ENCODE peak calls at places on chromosomes 11 and 22, in eight cellular contexts. Q is HepG2, O is right lobe of liver, T is uterus, M is lower leg skin, I is transverse colon, H is A549, X is K562. V is an unnamed sample.

GRCh38 chr22:19065298-19065859 is 56.8 kb downstream of the DGCR2 start:
- DNase-seq in I (no peak), O (no peak), T (no peak), M (no peak), X (no peak), Q (no peak), H (no peak), V (peak)

GRCh38 chr11:128180446-128181089 is 406.8 kb downstream of the ETS1 start:
- DNase-seq in O (no peak), Q (no peak), X (no peak), T (no peak), M (no peak), I (no peak), H (peak), V (no peak)

GRCh38 chr11:129637473-129637872 is 178.2 kb upstream of the TMEM45B start:
- DNase-seq in I (no peak), M (no peak), T (no peak), O (no peak), Q (no peak), H (peak), X (no peak), V (no peak)

GRCh38 chr11:82315093-82315492 is 418.6 kb downstream of the FAM181B start:
- DNase-seq in M (no peak), Q (peak), H (peak), O (no peak), X (no peak), T (peak), I (peak), V (no peak)

GRCh38 chr11:40290031-40290650 is 1169.3 kb downstream of the LRRC4C start:
- DNase-seq in X (no peak), Q (no peak), O (no peak), I (no peak), T (no peak), M (no peak), H (no peak), V (no peak)

GRCh38 chr22:27639180-27640086 is 162.1 kb downstream of the MN1 start:
- DNase-seq in M (no peak), I (no peak), X (no peak), O (no peak), Q (no peak), H (no peak), T (no peak), V (no peak)

GRCh38 chr11:66100272-66101037 is 30.4 kb downstream of the PACS1 start:
- DNase-seq in X (no peak), O (peak), H (peak), Q (no peak), T (peak), M (peak), I (peak), V (peak)

GRCh38 chr11:58637367-58637766 is 14.9 kb downstream of the CNTF start:
- DNase-seq in O (no peak), I (no peak), X (no peak), Q (no peak), H (no peak), T (no peak), M (no peak), V (no peak)

GRCh38 chr11:125987066-125987641 is 41.3 kb downstream of the VSIG10L2 start:
- DNase-seq in X (no peak), T (no peak), Q (peak), I (no peak), H (no peak), M (no peak), O (no peak), V (no peak)

GRCh38 chr11:76918941-76919386 is 58.2 kb downstream of the ACER3 start:
- DNase-seq in M (no peak), X (peak), T (no peak), O (no peak), Q (peak), H (peak), I (peak), V (no peak)

GRCh38 chr11:94669032-94669431 is 99.1 kb upstream of the AMOTL1 start:
- DNase-seq in I (no peak), O (no peak), X (no peak), Q (no peak), M (no peak), T (no peak), H (no peak), V (no peak)

GRCh38 chr11:94665116-94665659 is 98.0 kb downstream of the PIWIL4 start:
- DNase-seq in O (no peak), T (no peak), H (no peak), I (no peak), X (no peak), M (no peak), Q (no peak), V (no peak)

GRCh38 chr11:94668240-94668793 is 99.8 kb upstream of the AMOTL1 start:
- DNase-seq in Q (no peak), T (no peak), X (no peak), O (no peak), M (no peak), H (no peak), I (no peak), V (no peak)

GRCh38 chr11:94664336-94664735 is 97.2 kb downstream of the PIWIL4 start:
- DNase-seq in I (no peak), Q (no peak), T (no peak), O (no peak), X (no peak), H (peak), M (no peak), V (no peak)

GRCh38 chr11:94666792-94667721 is 99.9 kb downstream of the PIWIL4 start:
- DNase-seq in I (no peak), M (no peak), H (no peak), X (no peak), T (no peak), Q (no peak), O (no peak), V (no peak)
- TF ChIP-seq POLR2A in I (no peak), M (no peak), H (no peak), X (no peak), T (no peak), Q (no peak), O (no peak), V (no peak)

DNA sequence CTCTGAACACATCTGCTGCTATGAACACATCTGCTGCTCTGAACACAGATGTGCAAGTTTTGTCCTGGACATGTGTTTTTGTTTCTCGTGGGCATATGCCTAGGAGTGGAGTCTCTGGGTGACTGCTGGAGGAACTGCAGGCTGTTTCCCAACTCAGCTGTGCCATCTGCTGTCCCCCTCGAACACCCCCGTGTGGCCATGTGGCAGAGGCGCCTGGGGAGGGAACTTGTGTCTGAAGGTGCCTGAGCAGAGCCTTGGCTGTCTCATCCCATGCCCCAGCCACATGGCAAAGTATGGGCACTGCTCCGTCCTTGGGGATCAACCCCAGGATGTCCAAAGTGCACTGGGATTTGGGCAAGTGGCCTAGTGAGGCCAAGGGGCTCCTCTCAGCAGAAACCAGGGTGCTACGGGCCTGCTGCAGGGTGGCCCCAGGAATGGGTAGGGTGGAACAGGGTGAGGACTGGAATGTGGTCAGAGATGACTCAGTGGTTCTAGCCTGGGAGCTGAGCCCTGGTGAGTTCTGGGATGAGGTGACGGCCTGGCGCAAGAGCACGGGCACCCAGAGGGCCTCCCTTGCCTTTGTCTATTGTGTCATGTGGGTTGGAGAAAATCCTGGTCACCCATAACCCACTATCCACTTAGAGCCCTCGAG is 14.7 kb downstream of the GATD1 start:
- DNase-seq in O (peak), T (no peak), Q (no peak), H (peak), I (peak), M (no peak), X (peak), V (peak)
- TF ChIP-seq POLR2A in O (no peak), T (no peak), Q (no peak), H (no peak), I (peak), M (no peak), X (peak), V (no peak)

GRCh38 chr22:20551805-20552449 is 44.5 kb downstream of the MED15 start:
- DNase-seq in M (no peak), I (no peak), O (no peak), X (no peak), H (no peak), Q (peak), T (peak), V (peak)
- TF ChIP-seq POLR2A in M (no peak), I (no peak), O (no peak), X (no peak), H (no peak), Q (no peak), T (no peak), V (no peak)

GRCh38 chr22:50342651-50343540 is at the start of gene PPP6R2:
- DNase-seq in X (peak), H (peak), M (peak), O (peak), T (peak), Q (peak), I (peak), V (peak)
- TF ChIP-seq POLR2A in X (peak), H (no peak), M (no peak), O (peak), T (peak), Q (peak), I (no peak), V (peak)

GRCh38 chr22:24140357-24140756 is 40.9 kb upstream of the SUSD2 start:
- DNase-seq in T (peak), Q (no peak), X (no peak), H (no peak), M (no peak), O (no peak), I (no peak), V (no peak)

GRCh38 chr22:24134090-24134846 is 47.0 kb upstream of the SUSD2 start:
- DNase-seq in M (no peak), Q (no peak), I (peak), T (no peak), X (no peak), O (no peak), H (no peak), V (no peak)

GRCh38 chr22:24138649-24139420 is 42.5 kb upstream of the SUSD2 start:
- DNase-seq in X (no peak), M (no peak), I (no peak), T (no peak), H (no peak), Q (no peak), O (no peak), V (no peak)

GRCh38 chr22:24141586-24141985 is 39.7 kb upstream of the SUSD2 start:
- DNase-seq in I (peak), M (no peak), H (no peak), T (no peak), O (no peak), Q (no peak), X (no peak), V (no peak)

GRCh38 chr22:24137595-24137994 is 43.7 kb upstream of the SUSD2 start:
- DNase-seq in T (no peak), O (no peak), H (no peak), I (no peak), Q (no peak), M (no peak), X (no peak), V (no peak)
- TF ChIP-seq POLR2A in T (no peak), O (no peak), H (no peak), I (no peak), Q (no peak), M (no peak), X (no peak), V (no peak)

DNA sequence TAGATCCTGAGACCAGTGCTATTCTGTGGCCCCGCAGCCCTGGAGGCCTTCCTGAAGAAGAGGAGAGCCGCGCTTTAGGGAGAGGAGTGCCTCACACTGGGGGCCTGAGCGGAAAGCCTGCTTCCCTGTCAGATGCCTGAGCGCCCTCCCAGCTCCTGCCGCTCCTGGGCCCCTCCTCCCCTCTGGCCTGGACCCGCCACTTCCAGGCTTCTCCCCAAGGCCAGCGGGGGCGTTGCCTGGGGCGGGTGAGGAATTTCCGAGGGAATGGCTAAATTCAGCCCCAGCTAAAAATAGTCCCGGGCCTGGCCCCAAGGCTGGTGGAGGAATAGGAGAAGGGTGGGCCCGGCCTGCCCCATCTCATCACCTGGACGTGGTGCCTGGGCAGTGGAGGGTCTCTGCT is 15.4 kb downstream of the ARHGEF17 start:
- DNase-seq in I (peak), X (peak), O (peak), H (no peak), Q (peak), M (peak), T (peak), V (peak)
- TF ChIP-seq POLR2A in I (no peak), X (no peak), O (no peak), H (no peak), Q (no peak), M (no peak), T (peak), V (no peak)

GRCh38 chr22:46072981-46073682 is 77.2 kb upstream of the PPARA start:
- DNase-seq in X (no peak), T (no peak), O (peak), M (no peak), Q (no peak), I (peak), H (no peak), V (no peak)

GRCh38 chr22:46072030-46072881 is 78.1 kb upstream of the PPARA start:
- DNase-seq in Q (no peak), M (no peak), H (no peak), O (peak), T (peak), X (no peak), I (peak), V (peak)

GRCh38 chr22:46075764-46076531 is 74.4 kb upstream of the PPARA start:
- DNase-seq in I (peak), T (peak), Q (no peak), X (no peak), O (peak), H (no peak), M (no peak), V (peak)

GRCh38 chr22:46074771-46075551 is 75.4 kb upstream of the PPARA start:
- DNase-seq in M (no peak), X (no peak), Q (no peak), T (peak), I (peak), H (no peak), O (peak), V (peak)

DNA sequence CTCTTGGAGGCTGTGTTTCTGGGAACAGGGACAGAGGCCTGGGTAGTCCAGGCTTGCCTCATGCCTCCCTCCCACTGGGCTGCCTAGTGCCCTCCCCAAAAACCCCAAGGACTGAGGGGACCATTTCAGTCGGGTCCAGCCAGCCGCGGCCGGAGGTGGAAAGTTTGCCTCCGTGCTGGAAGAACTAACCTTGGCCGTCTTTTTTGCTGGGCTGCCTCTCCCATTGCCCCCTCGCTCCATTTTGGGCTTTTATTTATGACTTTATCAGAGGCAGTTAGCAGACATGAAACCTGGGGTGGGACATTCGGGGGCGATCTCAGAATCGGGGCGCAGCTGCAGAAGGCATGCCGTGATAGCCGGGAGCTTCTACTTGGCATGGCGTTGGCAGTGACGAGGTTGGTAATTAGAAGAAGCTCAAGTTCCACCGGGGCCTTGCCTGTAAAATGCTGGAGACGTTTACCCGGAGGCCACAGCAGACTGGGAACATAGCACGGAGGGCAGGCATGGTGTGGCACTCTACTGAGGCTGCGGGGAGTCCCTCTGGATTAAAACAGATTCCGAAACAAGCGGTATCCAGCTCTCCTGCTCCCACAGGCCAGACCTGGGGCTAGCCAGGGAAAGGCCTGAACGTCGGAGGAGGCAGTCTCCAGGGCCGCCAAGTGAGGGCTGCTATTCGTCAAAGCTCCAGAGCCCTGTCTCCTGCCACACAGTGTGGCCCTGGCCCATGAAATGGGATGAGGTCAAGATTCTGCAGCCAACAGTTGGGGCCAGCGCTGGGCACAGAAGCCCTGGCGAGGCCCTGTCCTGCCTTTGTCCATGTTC is 76.4 kb upstream of the PPARA start:
- DNase-seq in O (peak), M (no peak), Q (no peak), T (peak), I (peak), X (no peak), H (no peak), V (peak)
- TF ChIP-seq POLR2A in O (no peak), M (no peak), Q (no peak), T (peak), I (peak), X (no peak), H (no peak), V (no peak)

GRCh38 chr11:2891901-2892214 is 6.3 kb upstream of the CDKN1C start:
- DNase-seq in Q (peak), I (no peak), O (peak), H (no peak), M (no peak), X (no peak), T (peak), V (no peak)

GRCh38 chr11:2893021-2893528 is 7.5 kb upstream of the CDKN1C start:
- DNase-seq in H (no peak), X (no peak), Q (no peak), M (no peak), T (no peak), O (no peak), I (no peak), V (no peak)

GRCh38 chr11:2893935-2894334 is 8.4 kb upstream of the CDKN1C start:
- DNase-seq in Q (no peak), X (no peak), H (no peak), O (no peak), T (no peak), M (no peak), I (no peak), V (no peak)

GRCh38 chr11:2891291-2891690 is 5.7 kb upstream of the CDKN1C start:
- DNase-seq in T (no peak), X (peak), H (no peak), I (no peak), Q (no peak), O (no peak), M (no peak), V (no peak)

DNA sequence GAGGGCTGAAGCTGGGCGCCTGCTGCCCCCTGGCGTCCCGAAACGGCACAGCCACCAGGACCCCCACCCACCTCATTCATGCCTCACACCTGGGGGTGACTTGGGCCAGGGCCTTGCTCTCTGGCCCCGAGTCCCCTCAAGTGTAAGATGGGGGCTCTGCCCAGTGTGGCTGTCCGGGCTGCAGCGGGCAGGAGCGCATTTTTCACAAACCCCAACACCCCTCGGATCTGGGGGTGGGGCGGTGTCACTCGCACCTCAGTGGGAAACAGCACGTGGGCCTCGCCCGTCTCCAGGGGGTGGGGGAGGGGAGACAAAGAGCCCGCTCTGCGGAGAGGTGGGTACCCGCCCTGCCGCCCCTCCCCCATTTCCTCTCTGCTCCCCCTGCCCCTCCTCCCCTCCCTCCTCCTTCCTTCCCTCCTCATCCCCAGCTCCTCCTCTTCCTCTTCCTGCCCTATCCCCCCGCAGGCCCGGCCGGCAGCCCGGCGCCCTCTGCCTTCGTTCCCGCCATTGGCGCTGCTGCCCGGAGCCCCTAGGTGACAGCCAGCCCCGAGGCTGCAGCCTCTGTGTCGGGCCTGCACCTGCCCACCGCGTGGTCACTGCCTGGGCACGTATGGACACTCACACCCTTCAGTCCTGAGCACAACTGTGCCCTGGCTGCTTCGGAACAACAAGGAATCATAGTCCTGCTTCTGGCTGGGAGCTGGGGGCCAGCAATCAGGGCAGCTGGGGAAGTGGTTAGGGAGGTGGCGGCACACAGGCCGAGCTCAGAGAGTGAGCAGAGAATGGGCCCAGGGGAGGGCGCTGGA is 6.8 kb upstream of the CDKN1C start:
- DNase-seq in I (peak), H (peak), M (no peak), T (peak), O (peak), Q (no peak), X (peak), V (no peak)
- TF ChIP-seq POLR2A in I (peak), H (peak), M (no peak), T (no peak), O (no peak), Q (no peak), X (peak), V (no peak)